ENCODE peak calls at places on chromosomes 7 and 10, in eight cellular contexts. T, P, G, V, D, B, I and Y are unnamed samples.

GRCh38 chr10:27713906-27714305 is 31.7 kb downstream of the MKX start:
- DNase-seq in P (no peak), V (no peak), I (no peak), T (no peak), B (no peak), G (no peak), D (no peak), Y (no peak)

GRCh38 chr7:142753366-142753765 is 4.1 kb downstream of the PRSS1 start:
- DNase-seq in P (no peak), D (no peak), I (no peak), V (no peak), G (no peak), T (no peak), B (no peak), Y (peak; percentile 86)

GRCh38 chr7:44065431-44066110 is at the start of gene PGAM2:
- DNase-seq in V (no peak), P (no peak), B (no peak), D (no peak), I (peak; percentile 79), T (peak; percentile 18), G (no peak), Y (no peak)

GRCh38 chr10:26969145-26969926 is 108.6 kb upstream of the ABI1 start:
- DNase-seq in I (no peak), P (no peak), B (no peak), T (no peak), V (no peak), D (no peak), G (no peak), Y (no peak)

GRCh38 chr10:50360486-50360885 is 109.2 kb upstream of the ASAH2 start:
- DNase-seq in B (no peak), V (no peak), G (no peak), T (no peak), D (no peak), P (no peak), I (no peak), Y (no peak)

GRCh38 chr7:47627580-47628283 is 45.8 kb upstream of the TNS3 start:
- DNase-seq in P (no peak), V (no peak), B (no peak), T (no peak), I (no peak), D (no peak), G (no peak), Y (no peak)

GRCh38 chr10:80539421-80539999 is 1.8 kb downstream of the SH2D4B start:
- DNase-seq in P (peak; percentile 76), D (no peak), G (peak; percentile 55), V (no peak), T (peak; percentile 8), B (no peak), I (peak; percentile 55), Y (peak; percentile 79)

GRCh38 chr7:130490888-130491771 is 755 bp upstream of the MEST start:
- DNase-seq in G (peak; percentile 91), V (no peak), B (no peak), D (peak; percentile 30), T (peak; percentile 37), I (peak; percentile 78), P (no peak), Y (peak; percentile 57)

GRCh38 chr10:69071610-69072009 is 16.3 kb upstream of the SRGN start:
- DNase-seq in B (no peak), P (no peak), V (no peak), T (no peak), I (peak; percentile 13), D (no peak), G (no peak), Y (no peak)

GRCh38 chr10:52615349-52615748 is 157.2 kb downstream of the MBL2 start:
- DNase-seq in B (no peak), T (no peak), G (no peak), D (no peak), P (no peak), V (no peak), I (no peak), Y (no peak)

GRCh38 chr7:80047856-80048459 is 86.7 kb upstream of the GNAI1 start:
- DNase-seq in T (no peak), I (no peak), P (no peak), V (no peak), D (no peak), G (no peak), B (no peak), Y (no peak)

GRCh38 chr10:119466655-119467054 is 75.9 kb downstream of the RGS10 start:
- DNase-seq in V (no peak), G (no peak), B (peak; percentile 15), I (no peak), D (no peak), P (no peak), T (no peak), Y (no peak)

GRCh38 chr10:30036811-30037210 is 22.6 kb downstream of the JCAD start:
- DNase-seq in I (no peak), P (no peak), T (no peak), B (no peak), G (no peak), D (no peak), V (no peak), Y (no peak)

GRCh38 chr7:155845226-155845625 is 33.0 kb upstream of the SHH start:
- DNase-seq in D (no peak), V (no peak), G (no peak), P (peak; percentile 75), T (no peak), B (no peak), I (peak; percentile 54), Y (no peak)

GRCh38 chr10:54758791-54759190 is 42.2 kb downstream of the PCDH15 start:
- DNase-seq in D (no peak), I (no peak), G (no peak), T (no peak), P (no peak), B (no peak), V (no peak), Y (no peak)

GRCh38 chr7:104386943-104387342 is 58.5 kb downstream of the LHFPL3 start:
- DNase-seq in T (no peak), P (no peak), B (no peak), G (no peak), V (no peak), D (no peak), I (no peak), Y (no peak)

GRCh38 chr7:104388222-104388621 is 59.8 kb downstream of the LHFPL3 start:
- DNase-seq in B (no peak), D (no peak), V (no peak), T (no peak), G (no peak), P (no peak), I (no peak), Y (no peak)
- TF ChIP-seq CTCF in B (no peak), D (no peak), V (no peak), T (no peak), G (no peak), P (no peak), I (no peak), Y (no peak)

GRCh38 chr10:114869500-114869899 is 47.9 kb downstream of the FHIP2A start:
- DNase-seq in G (no peak), B (no peak), V (no peak), P (no peak), D (no peak), I (no peak), T (no peak), Y (no peak)
- TF ChIP-seq POLR2AphosphoS5 in G (no peak), B (no peak), V (no peak), P (no peak), D (no peak), I (no peak), T (no peak), Y (no peak)

DNA sequence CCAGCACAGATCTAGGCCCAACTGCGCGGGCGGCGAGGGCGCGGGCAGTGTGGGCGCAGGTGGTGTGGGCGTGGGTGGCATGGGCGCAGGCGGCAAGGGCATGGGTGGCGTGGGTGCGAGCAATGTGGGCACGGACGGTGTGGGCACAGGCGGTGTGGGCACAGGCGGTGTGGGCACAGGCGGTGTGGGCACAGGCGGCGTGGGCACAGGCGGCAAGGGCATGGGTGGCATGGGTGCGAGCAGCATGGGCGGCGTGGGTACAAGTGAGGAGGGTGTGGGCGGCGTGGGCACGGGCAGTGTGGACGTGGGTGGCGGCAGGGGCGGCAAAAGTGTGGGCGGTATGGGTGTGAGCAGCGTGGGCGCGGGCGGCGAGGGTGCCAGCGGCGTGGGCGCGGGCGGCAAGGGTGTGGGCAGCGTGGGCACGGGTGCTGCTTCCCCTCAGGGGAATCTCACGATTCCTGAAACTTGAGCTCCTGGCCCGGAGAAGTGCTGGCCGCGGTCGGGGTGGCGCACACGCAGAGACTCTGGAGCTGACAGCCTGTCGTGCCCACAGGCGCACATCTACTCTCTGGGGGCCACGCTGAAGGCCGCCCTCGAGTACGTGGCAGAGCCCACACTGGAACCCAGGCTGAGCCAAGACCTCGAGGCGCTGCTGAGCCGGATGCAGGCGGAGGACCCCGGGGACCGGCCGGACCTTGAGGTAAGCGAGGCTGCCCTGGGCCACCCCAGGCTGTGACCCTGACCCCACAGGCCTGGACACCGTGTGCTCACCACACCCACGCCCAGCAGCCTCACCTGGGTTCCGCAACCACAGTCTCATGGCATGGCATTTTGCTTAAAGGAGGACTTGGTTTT is 23.0 kb downstream of the KNDC1 start:
- DNase-seq in P (no peak), D (no peak), B (no peak), G (peak; percentile 79), V (no peak), T (no peak), I (no peak), Y (no peak)
- H3K9me3 ChIP-seq in P (no peaks in the 10 kb centered on the region), D (no peaks in the 10 kb centered on the region), B (no peaks in the 10 kb centered on the region), G (no peaks in the 10 kb centered on the region), V (no peaks in the 10 kb centered on the region), T (no peaks in the 10 kb centered on the region), I (no peaks in the 10 kb centered on the region), Y (no peaks in the 10 kb centered on the region)

GRCh38 chr7:105580022-105580740 is 1.1 kb downstream of the EFCAB10 start:
- DNase-seq in T (no peak), D (no peak), V (peak; percentile 51), B (no peak), I (no peak), G (no peak), P (no peak), Y (no peak)
- TF ChIP-seq CTCF in T (no peak), D (no peak), V (peak; percentile 39), B (peak; percentile 22), I (no peak), G (no peak), P (no peak), Y (no peak)